ENCODE peak calls at places on chromosomes 2 and 18, in four cellular contexts. O, Y, I and T are unnamed samples.

GRCh38 chr18:8212893-8213805 is 396.1 kb upstream of the RAB12 start:
- DNase-seq in O (peak; percentile 94), Y (peak; percentile 23), I (no peak), T (no peak)

GRCh38 chr2:178219247-178219646 is 24.9 kb downstream of the OSBPL6 start:
- DNase-seq in O (no peak), Y (no peak), I (no peak), T (no peak)

GRCh38 chr2:225428360-225428759 is 28.9 kb downstream of the NYAP2 start:
- DNase-seq in O (no peak), Y (no peak), I (no peak), T (no peak)

GRCh38 chr2:67340118-67341011 is 56.8 kb upstream of the ETAA1 start:
- DNase-seq in O (no peak), Y (no peak), I (no peak), T (no peak)

GRCh38 chr2:163736433-163737168 is 793 bp upstream of the FIGN start:
- DNase-seq in O (no peak), Y (peak; percentile 63), I (no peak), T (peak; percentile 31)

GRCh38 chr2:146989726-146990125 is 855.1 kb upstream of the ACVR2A start:
- DNase-seq in O (no peak), Y (no peak), I (no peak), T (no peak)

GRCh38 chr2:231512222-231512621 is 18.0 kb downstream of the NMUR1 start:
- DNase-seq in O (no peak), Y (no peak), I (no peak), T (no peak)

GRCh38 chr2:157526070-157526469 is 82.2 kb upstream of the CYTIP start:
- DNase-seq in O (no peak), Y (no peak), I (no peak), T (no peak)

GRCh38 chr2:216792222-216793001 is 67.5 kb downstream of the TNP1 start:
- DNase-seq in O (peak; percentile 48), Y (no peak), I (no peak), T (no peak)

GRCh38 chr2:196482119-196483065 is 157.1 kb upstream of the CCDC150 start:
- DNase-seq in O (peak; percentile 55), Y (no peak), I (no peak), T (no peak)

GRCh38 chr2:232476045-232476444 is 11.6 kb downstream of the ECEL1 start:
- DNase-seq in O (no peak), Y (no peak), I (no peak), T (no peak)

GRCh38 chr2:133566967-133567645 is 1.2 kb downstream of the NCKAP5 start:
- DNase-seq in O (peak; percentile 88), Y (peak; percentile 25), I (no peak), T (no peak)

GRCh38 chr18:48859311-48860275 is 91.2 kb downstream of the SMAD7 start:
- DNase-seq in O (no peak), Y (no peak), I (no peak), T (no peak)

GRCh38 chr2:98771771-98772521 is 41.0 kb upstream of the MGAT4A start:
- DNase-seq in O (no peak), Y (no peak), I (peak; percentile 37), T (peak; percentile 40)

GRCh38 chr2:37894047-37894446 is 31.0 kb upstream of the RMDN2 start:
- DNase-seq in O (no peak), Y (no peak), I (no peak), T (no peak)

GRCh38 chr2:43212931-43213330 is 13.5 kb downstream of the ZFP36L2 start:
- DNase-seq in O (no peak), Y (no peak), I (no peak), T (no peak)

GRCh38 chr18:71327443-71328120 is 1038.7 kb downstream of the SOCS6 start:
- DNase-seq in O (no peak), Y (no peak), I (no peak), T (no peak)

GRCh38 chr2:79596403-79596802 is 83.6 kb downstream of the CTNNA2 start:
- DNase-seq in O (no peak), Y (no peak), I (no peak), T (no peak)

GRCh38 chr2:740446-741293 is 63.5 kb upstream of the TMEM18 start:
- DNase-seq in O (peak; percentile 92), Y (peak; percentile 99), I (peak; percentile 75), T (no peak)
- TF ChIP-seq CTCF in O (no peak), Y (no peak), I (no peak), T (no peak)

DNA sequence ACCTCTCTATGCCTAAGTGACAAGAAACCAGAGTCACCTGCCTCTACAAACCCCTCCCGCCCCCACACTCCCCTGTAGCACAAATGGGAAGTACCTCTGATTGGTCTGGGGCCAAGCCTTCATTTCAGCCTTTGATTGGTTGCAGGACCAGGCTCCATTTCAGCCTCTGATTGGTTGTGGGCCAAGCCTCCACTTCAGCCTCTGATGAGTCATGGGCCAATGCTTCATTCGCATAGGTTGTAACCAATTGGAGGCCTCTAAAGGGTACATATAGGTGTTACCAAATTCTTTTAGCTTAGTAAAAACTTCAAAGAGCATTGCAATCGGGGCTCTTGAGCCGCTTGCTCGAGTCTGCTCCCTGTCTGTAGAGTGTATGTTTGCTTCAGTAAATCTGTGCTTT is 25.0 kb downstream of the CCDC102B start:
- DNase-seq in O (no peak), Y (no peak), I (no peak), T (no peak)
- TF ChIP-seq CTCF in O (no peak), Y (no peak), I (no peak), T (no peak)

GRCh38 chr2:234291765-234292204 is 205.1 kb downstream of the ARL4C start:
- DNase-seq in O (peak; percentile 77), Y (peak; percentile 63), I (peak; percentile 65), T (no peak)

GRCh38 chr2:234290671-234291070 is 206.2 kb downstream of the ARL4C start:
- DNase-seq in O (no peak), Y (no peak), I (peak; percentile 77), T (peak; percentile 35)

GRCh38 chr2:234292205-234292954 is 204.5 kb downstream of the ARL4C start:
- DNase-seq in O (no peak), Y (no peak), I (peak; percentile 59), T (peak; percentile 36)

GRCh38 chr2:234292955-234293228 is 204.0 kb downstream of the ARL4C start:
- DNase-seq in O (no peak), Y (no peak), I (peak; percentile 33), T (no peak)

GRCh38 chr2:234293973-234294372 is 202.9 kb downstream of the ARL4C start:
- DNase-seq in O (no peak), Y (no peak), I (peak; percentile 29), T (no peak)
- TF ChIP-seq CTCF in O (peak; percentile 6), Y (no peak), I (peak; percentile 27), T (no peak)

GRCh38 chr2:10922307-10923006 is 10.7 kb downstream of the KCNF1 start:
- DNase-seq in O (no peak), Y (no peak), I (no peak), T (no peak)

GRCh38 chr2:10919776-10920606 is 8.3 kb downstream of the KCNF1 start:
- DNase-seq in O (no peak), Y (no peak), I (no peak), T (no peak)

GRCh38 chr2:10919415-10919775 is 7.7 kb downstream of the KCNF1 start:
- DNase-seq in O (no peak), Y (no peak), I (no peak), T (no peak)

GRCh38 chr2:10921525-10921924 is 9.8 kb downstream of the KCNF1 start:
- DNase-seq in O (no peak), Y (no peak), I (no peak), T (no peak)

GRCh38 chr2:10920764-10921468 is 9.2 kb downstream of the KCNF1 start:
- DNase-seq in O (no peak), Y (no peak), I (no peak), T (no peak)
- TF ChIP-seq CTCF in O (no peak), Y (no peak), I (no peak), T (no peak)

GRCh38 chr2:188978291-188979081 is 4.3 kb downstream of the COL3A1 start:
- DNase-seq in O (peak; percentile 69), Y (peak; percentile 67), I (peak; percentile 13), T (peak; percentile 25)
- TF ChIP-seq CTCF in O (peak; percentile 43), Y (peak; percentile 63), I (no peak), T (peak; percentile 47)

DNA sequence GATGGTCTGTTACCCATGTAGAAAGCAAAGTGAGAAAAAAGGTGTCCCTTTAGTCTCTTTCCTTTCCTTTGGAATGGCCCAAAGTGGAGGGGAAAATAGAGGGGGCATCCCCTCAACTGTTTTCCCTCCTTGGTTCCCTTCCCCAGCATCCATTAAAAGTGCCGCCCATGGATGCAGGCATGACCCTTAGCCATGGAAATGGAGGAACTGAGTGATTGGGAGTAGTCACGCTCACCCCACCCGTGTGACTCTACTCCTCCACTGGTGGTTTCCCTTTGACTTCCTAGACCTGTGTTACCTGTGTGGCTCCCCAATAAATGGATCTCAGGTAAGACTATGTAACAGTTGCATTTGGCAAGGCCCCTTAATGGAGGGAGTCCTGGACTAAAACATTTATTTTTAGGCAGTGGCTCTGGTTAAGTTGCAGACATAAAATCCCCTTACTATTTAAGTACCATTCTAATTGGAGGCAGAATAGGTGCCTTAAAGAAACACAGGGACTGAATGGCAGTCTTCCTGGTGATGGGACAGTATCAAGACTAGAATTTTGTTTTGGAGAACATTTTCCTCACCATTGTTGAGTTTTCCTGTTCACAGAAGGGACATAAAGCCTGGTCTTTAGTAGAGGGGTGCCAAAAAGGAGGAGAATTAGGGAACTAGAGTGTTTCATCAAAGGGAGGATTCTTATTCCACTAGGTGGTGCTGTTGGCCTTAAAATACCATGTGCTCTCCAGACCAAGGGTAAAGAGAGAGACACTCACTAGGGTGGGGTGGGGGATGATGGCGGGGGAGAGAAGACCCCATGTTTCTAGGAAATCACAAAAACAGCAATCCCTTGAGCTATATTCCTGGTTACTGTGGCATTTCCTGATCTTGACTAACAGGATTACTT is 25.7 kb upstream of the PLA2R1 start:
- DNase-seq in O (peak; percentile 25), Y (peak; percentile 62), I (no peak), T (no peak)
- TF ChIP-seq CTCF in O (peak; percentile 32), Y (peak; percentile 86), I (peak; percentile 32), T (peak; percentile 28)